ENCODE peak calls at places on chromosomes 2 and 18, in four cellular contexts. A is HCT116, C is coronary artery, J is astrocyte of the spinal cord. Q is an unnamed sample.
A peak's percentile ranks its signal among the peaks of the same experiment; 100 is the strongest.

GRCh38 chr2:157897106-157897971 is 21.2 kb upstream of the ACVR1 start:
- DNase-seq in C (no peak), J (no peak), A (no peak), Q (no peak)

GRCh38 chr2:24559714-24560113 is 68.7 kb downstream of the NCOA1 start:
- DNase-seq in J (peak; percentile 39), A (no peak), C (no peak), Q (peak; percentile 40)

GRCh38 chr18:75491361-75491760 is 63.9 kb upstream of the SMIM21 start:
- DNase-seq in J (no peak), A (no peak), C (no peak), Q (no peak)

GRCh38 chr2:20565623-20566236 is 85.2 kb downstream of the HS1BP3 start:
- DNase-seq in C (no peak), A (no peak), J (no peak), Q (no peak)

GRCh38 chr2:198040820-198041219 is 236.4 kb downstream of the PLCL1 start:
- DNase-seq in J (no peak), A (no peak), C (no peak), Q (no peak)

GRCh38 chr2:135870571-135870970 is 5.7 kb downstream of the MCM6 start:
- DNase-seq in A (no peak), J (no peak), C (no peak), Q (no peak)

GRCh38 chr2:79547568-79547967 is 34.7 kb downstream of the CTNNA2 start:
- DNase-seq in A (no peak), J (no peak), C (no peak), Q (no peak)

GRCh38 chr2:151808258-151809072 is 19.8 kb downstream of the ARL5A start:
- DNase-seq in J (peak; percentile 40), C (no peak), A (no peak), Q (peak; percentile 48)

GRCh38 chr2:54262015-54262765 is 6.2 kb upstream of the TSPYL6 start:
- DNase-seq in J (no peak), A (no peak), C (no peak), Q (peak; percentile 13)

GRCh38 chr2:171248205-171248662 is 87.5 kb upstream of the TLK1 start:
- DNase-seq in A (no peak), J (no peak), C (no peak), Q (no peak)

GRCh38 chr2:216217904-216218260 is 108.7 kb downstream of the XRCC5 start:
- DNase-seq in C (no peak), A (no peak), J (no peak), Q (no peak)

GRCh38 chr18:43665239-43665788 is 388.0 kb upstream of the SYT4 start:
- DNase-seq in C (no peak), A (no peak), J (peak; percentile 91), Q (peak; percentile 83)

GRCh38 chr2:84931384-84931821 is 25.9 kb downstream of the TMSB10 start:
- DNase-seq in C (no peak), A (no peak), J (no peak), Q (no peak)

GRCh38 chr2:238103465-238104070 is 3.4 kb downstream of the ESPNL start:
- DNase-seq in J (no peak), A (no peak), C (peak; percentile 61), Q (no peak)

GRCh38 chr18:13134551-13135401 is 83.8 kb upstream of the LDLRAD4 start:
- DNase-seq in C (no peak), A (no peak), J (no peak), Q (no peak)

GRCh38 chr2:182506606-182507005 is 79.8 kb upstream of the PDE1A start:
- DNase-seq in J (peak; percentile 43), C (no peak), A (no peak), Q (peak; percentile 87)

GRCh38 chr2:17793803-17794349 is 22.4 kb upstream of the MSGN1 start:
- DNase-seq in C (no peak), J (no peak), A (no peak), Q (no peak)

GRCh38 chr2:120132190-120132589 is 91.0 kb downstream of the TMEM185B start:
- DNase-seq in A (no peak), C (no peak), J (peak; percentile 77), Q (peak; percentile 77)

GRCh38 chr2:13034861-13035260 is 318.1 kb downstream of the TRIB2 start:
- DNase-seq in A (no peak), J (no peak), C (no peak), Q (no peak)

GRCh38 chr2:182664212-182664611 is 51.8 kb upstream of the DNAJC10 start:
- DNase-seq in C (no peak), A (no peak), J (no peak), Q (no peak)

GRCh38 chr18:70334728-70335329 is 46.0 kb downstream of the SOCS6 start:
- DNase-seq in J (no peak), C (no peak), A (no peak), Q (peak; percentile 13)

GRCh38 chr18:57775937-57776336 is 27.2 kb downstream of the ATP8B1 start:
- DNase-seq in C (no peak), J (peak; percentile 48), A (peak; percentile 49), Q (no peak)

GRCh38 chr2:30193104-30193681 is 38.1 kb upstream of the LBH start:
- DNase-seq in J (no peak), C (no peak), A (no peak), Q (no peak)

GRCh38 chr18:22739789-22740188 is 193.3 kb upstream of the RBBP8 start:
- DNase-seq in A (no peak), C (no peak), J (no peak), Q (no peak)

GRCh38 chr2:7498927-7499489 is 581.8 kb downstream of the RNF144A start:
- DNase-seq in A (no peak), J (no peak), C (no peak), Q (no peak)

GRCh38 chr2:32752205-32752604 is 124.4 kb downstream of the TTC27 start:
- DNase-seq in A (no peak), J (peak; percentile 31), C (no peak), Q (peak; percentile 46)
- H3K4me3 ChIP-seq in A (no peak overlapping the region), J (no peak overlapping the region), C (no peak overlapping the region), Q (no peak overlapping the region)

GRCh38 chr2:113818382-113818951 is 62.0 kb upstream of the SLC35F5 start:
- DNase-seq in A (peak; percentile 83), C (no peak), J (peak; percentile 99), Q (peak; percentile 98)
- TF ChIP-seq CTCF in A (no peak), C (no peak), J (no peak), Q (no peak)

DNA sequence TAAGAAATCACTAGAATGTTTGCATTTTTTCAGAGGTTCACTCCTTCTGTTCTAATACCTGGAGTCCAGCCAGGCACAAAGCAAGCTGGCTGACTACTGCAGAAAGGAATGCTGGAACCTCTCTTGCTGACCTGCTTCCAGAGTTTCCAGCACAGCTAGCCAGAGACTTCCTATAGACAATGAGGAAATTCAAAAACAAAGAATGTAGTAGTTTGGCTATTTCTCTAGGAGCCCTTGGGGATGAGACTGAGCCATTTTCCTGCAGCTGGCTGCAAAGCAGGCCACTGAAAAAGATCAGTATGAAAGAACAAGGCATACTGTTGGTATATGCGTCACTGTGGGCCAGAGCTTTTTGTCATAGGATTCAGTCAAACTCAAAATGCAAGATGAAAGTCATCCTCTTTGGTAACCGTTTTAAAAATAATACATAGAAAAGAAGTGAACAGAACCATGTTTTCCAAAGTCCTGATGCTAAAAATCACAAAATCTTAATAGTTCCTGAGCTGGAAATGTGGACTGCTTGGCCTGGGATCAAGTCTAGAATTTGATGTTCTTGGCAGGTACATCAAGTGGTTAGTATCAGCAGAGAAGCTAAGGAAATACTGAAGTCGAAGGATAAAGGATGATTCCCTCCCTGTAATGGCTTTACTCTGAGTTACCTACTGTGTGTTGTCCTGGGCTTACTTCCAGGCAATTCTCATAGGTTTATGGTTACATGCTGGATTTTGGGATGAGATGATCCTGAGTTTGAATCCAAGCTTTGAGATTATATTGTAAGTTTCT is 9.0 kb upstream of the DSEL start:
- DNase-seq in J (peak; percentile 98), C (peak; percentile 80), A (no peak), Q (peak; percentile 99)
- H3K4me3 ChIP-seq in J (no peak overlapping the region), C (no peak overlapping the region), A (no peak overlapping the region), Q (no peak overlapping the region)

GRCh38 chr18:286515-287310 is 18.9 kb upstream of the THOC1 start:
- DNase-seq in A (no peak), C (no peak), J (peak; percentile 54), Q (peak; percentile 66)

GRCh38 chr18:297936-298335 is 30.1 kb upstream of the THOC1 start:
- DNase-seq in J (no peak), A (no peak), C (no peak), Q (no peak)

GRCh38 chr18:293557-293956 is 25.7 kb upstream of the THOC1 start:
- DNase-seq in J (peak; percentile 44), A (no peak), C (no peak), Q (peak; percentile 58)

GRCh38 chr18:295756-296155 is 27.9 kb upstream of the THOC1 start:
- DNase-seq in C (no peak), J (peak; percentile 8), A (no peak), Q (peak; percentile 38)

DNA sequence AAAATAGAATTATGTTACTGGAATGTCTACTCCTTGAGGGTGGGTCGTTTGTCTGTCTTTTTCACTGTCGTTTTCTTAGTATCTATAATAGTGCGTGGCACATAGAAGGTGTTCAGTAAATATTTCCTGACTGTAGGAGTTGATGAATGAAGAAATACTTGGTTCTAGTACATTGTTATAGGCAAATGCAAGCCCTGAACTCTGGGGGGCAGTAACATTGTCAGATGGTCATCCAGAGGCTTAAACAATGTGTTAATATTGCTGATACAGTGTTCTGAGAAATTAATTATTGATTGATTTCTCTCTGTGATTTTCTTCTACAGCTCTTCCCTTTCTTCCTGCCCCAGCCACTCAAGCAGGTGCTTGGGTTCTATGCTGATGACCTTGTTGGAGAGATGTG is 24.4 kb upstream of the THOC1 start:
- DNase-seq in C (no peak), A (no peak), J (peak; percentile 7), Q (peak; percentile 21)
- TF ChIP-seq CTCF in C (no peak), A (peak; percentile 31), J (peak; percentile 42), Q (peak; percentile 44)

DNA sequence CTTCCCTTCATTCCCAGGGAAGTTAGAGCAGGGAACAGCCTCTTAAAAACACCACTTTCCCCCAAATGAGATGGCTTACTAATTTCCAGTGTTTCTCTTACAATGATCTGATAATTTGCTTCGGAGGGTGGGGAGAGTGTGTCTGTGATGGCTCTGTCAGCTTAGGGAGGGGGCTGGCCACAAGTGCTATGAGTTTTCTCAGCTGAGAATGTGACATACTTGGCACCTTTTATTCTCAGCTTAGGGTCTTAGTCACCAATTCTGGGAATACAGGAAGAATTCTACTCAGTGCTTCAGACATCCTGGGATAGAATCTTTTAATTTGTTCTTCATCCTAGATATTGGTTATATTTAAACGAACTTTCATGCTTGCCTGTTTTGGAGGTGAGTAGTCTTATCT is 64.4 kb downstream of the AOX1 start:
- DNase-seq in C (no peak), J (no peak), A (no peak), Q (no peak)
- H3K4me3 ChIP-seq in C (no peak overlapping the region), J (no peak overlapping the region), A (no peak overlapping the region), Q (no peak overlapping the region)